ENCODE peak calls at places on chromosomes 13 and 19, in seven cellular contexts. M is cardiac fibroblast, X is brain microvascular endothelial cell, O is Peyer's patch, R is upper lobe of left lung, Q is tibial nerve, H is epithelial cell of esophagus. C is an unnamed sample.

GRCh38 chr19:52188822-52189744 is 769 bp upstream of the PPP2R1A start:
- DNase-seq in R (no peak), M (no peak), X (peak), Q (peak), H (peak), O (peak), C (peak)

GRCh38 chr19:54905411-54905810 is 537 bp upstream of the NCR1 start:
- DNase-seq in Q (no peak), M (no peak), H (no peak), R (no peak), O (no peak), X (no peak), C (no peak)

GRCh38 chr19:49585023-49585422 is 3.9 kb downstream of the PRRG2 start:
- DNase-seq in O (no peak), X (no peak), M (no peak), R (no peak), H (no peak), Q (no peak), C (no peak)

GRCh38 chr13:107900775-107901174 is 314.6 kb downstream of the LIG4 start:
- DNase-seq in M (peak), X (peak), R (no peak), Q (no peak), O (no peak), H (no peak), C (no peak)

GRCh38 chr19:53055117-53055516 is 10.6 kb downstream of the ERVV-2 start:
- DNase-seq in H (peak), O (no peak), X (peak), Q (no peak), R (no peak), M (no peak), C (no peak)

GRCh38 chr13:25463496-25463895 is 91.7 kb downstream of the ATP8A2 start:
- DNase-seq in O (no peak), R (no peak), Q (no peak), X (peak), H (peak), M (no peak), C (no peak)

GRCh38 chr19:7172794-7173193 is 103.3 kb downstream of the ZNF557 start:
- DNase-seq in O (no peak), M (no peak), X (no peak), Q (no peak), H (no peak), R (no peak), C (no peak)

GRCh38 chr13:48839171-48839570 is 136.5 kb upstream of the FNDC3A start:
- DNase-seq in O (no peak), M (peak), H (no peak), R (no peak), X (no peak), Q (no peak), C (no peak)

GRCh38 chr13:102395174-102395573 is 6.7 kb downstream of the FGF14 start:
- DNase-seq in M (no peak), R (no peak), H (no peak), Q (no peak), X (no peak), O (no peak), C (no peak)

GRCh38 chr19:47762615-47763308 is 15.7 kb upstream of the SELENOW start:
- DNase-seq in X (no peak), R (no peak), H (no peak), Q (no peak), M (peak), O (no peak), C (no peak)

GRCh38 chr19:19619121-19619848 is 798 bp upstream of the PBX4 start:
- DNase-seq in R (no peak), M (no peak), Q (no peak), X (no peak), H (no peak), O (no peak), C (no peak)
- TF ChIP-seq CTCF in R (no peak), M (no peak), Q (no peak), X (no peak), H (no peak), O (no peak), C (no peak)

DNA sequence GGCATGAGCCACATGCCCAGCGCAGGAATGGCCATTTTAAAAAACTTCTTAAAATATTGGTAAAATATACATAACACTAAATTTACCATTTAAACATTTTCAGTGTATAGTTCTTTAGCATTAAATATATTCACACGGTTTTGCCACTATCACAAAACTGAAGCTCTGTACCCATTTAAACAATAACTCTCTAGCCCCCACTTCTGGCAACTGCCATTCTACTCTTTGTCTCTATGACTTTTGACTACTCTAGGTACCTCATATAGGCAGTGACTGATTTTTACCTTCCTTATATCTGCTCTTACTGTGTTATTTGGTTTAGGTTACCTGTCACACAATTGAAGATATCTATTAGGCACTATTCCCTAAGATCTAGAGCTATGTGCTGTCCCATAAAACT is 2.3 kb upstream of the KBTBD7 start:
- DNase-seq in R (no peak), O (no peak), M (peak), X (no peak), H (peak), Q (no peak), C (no peak)
- TF ChIP-seq CTCF in R (no peak), O (no peak), M (peak), X (peak), H (peak), Q (no peak), C (no peak)

DNA sequence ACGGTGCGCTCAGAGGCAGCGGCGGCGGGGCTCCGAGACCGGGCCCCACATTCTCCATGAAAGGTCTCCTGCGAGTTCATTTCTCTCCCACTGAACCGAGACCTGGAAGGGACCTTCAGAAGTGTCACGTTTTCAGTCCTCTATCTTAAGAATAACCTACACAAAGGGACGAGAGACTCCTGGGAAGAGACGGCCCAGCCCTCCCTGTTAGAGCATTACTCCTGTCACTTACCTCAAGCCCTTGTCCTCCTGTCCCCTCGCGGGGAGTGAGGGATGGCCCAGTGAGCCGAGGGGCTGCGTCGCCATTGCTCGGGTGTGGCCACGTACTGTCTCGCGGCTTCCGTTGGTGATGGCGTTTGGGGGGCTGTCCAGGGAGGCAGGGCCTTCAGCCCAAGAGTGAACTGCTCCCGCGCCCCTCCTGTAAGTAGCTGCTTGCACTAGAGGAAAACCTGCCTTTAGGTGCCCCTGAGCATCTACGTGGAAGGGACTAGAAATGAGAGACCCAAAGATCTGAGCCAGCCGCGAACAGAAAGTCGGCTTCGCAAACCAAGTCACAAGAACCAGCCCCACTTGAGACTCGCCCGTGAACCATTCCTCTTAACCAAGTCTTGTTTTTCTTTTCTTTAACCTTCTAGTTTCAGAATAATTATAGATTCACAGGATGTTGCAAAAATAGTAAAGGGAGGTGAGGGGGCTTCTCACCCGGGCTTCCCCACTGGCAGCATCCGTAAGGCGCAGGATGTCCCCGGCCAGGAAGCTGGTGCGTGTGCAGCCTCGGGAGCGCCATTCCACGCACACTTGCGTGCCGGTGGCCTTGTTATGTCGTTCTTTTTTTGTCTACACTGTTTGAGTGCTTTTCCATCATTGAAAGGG is 21.1 kb upstream of the NDUFS7 start:
- DNase-seq in M (no peak), R (no peak), O (no peak), X (no peak), H (no peak), Q (no peak), C (no peak)
- TF ChIP-seq CTCF in M (no peak), R (no peak), O (no peak), X (no peak), H (no peak), Q (no peak), C (no peak)

GRCh38 chr19:33374406-33374703 is 846 bp downstream of the CEBPG start:
- DNase-seq in R (no peak), Q (no peak), M (no peak), H (peak), X (no peak), O (no peak), C (no peak)
- TF ChIP-seq CTCF in R (no peak), Q (no peak), M (no peak), H (no peak), X (no peak), O (no peak), C (no peak)

GRCh38 chr13:84658881-84659661 is 776.8 kb upstream of the SLITRK1 start:
- DNase-seq in X (no peak), R (no peak), H (no peak), M (peak), O (no peak), Q (no peak), C (no peak)

GRCh38 chr13:84661718-84662117 is 779.4 kb upstream of the SLITRK1 start:
- DNase-seq in H (no peak), M (no peak), X (no peak), Q (no peak), O (no peak), R (no peak), C (no peak)

DNA sequence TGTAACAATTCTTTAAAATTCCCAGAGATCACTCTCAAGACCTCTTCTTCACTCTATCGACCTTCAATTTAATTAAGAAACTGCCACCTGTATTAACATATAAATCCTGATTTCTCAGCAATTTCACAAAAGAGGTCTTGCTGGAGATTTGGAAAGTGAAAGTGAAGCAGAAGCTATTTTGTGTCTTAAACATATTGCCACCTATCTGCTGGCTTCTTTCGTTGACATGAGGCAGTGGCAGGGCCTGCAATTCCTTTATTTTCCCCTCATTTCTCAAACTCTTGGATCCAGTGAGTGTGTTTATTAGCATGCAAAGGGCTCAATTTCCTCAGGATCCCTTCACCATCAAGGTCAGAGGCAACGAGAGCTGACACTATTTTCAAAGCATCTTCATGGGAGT is 780.2 kb upstream of the SLITRK1 start:
- DNase-seq in X (no peak), H (no peak), M (no peak), R (no peak), O (no peak), Q (no peak), C (no peak)
- TF ChIP-seq CTCF in X (no peak), H (no peak), M (no peak), R (no peak), O (no peak), Q (no peak), C (no peak)